ENCODE peak calls at places on chromosomes 7 and 10, in four cellular contexts. O is memory B cell; X is activated CD4-positive, alpha-beta T cell treated with anti-CD3 and anti-CD28 coated beads, Interleukin-2, amount 10 ng/mL, durations not matched to agents 7 days and 5 days; W is ELF-1. T is an unnamed sample.

GRCh38 chr10:112082134-112082533 is 101.4 kb downstream of the GPAM start:
- DNase-seq in O (no peak), X (no peak), W (peak; percentile 14), T (no peak)

GRCh38 chr7:129713544-129713943 is 102.0 kb downstream of the NRF1 start:
- DNase-seq in O (no peak), X (no peak), W (no peak), T (peak; percentile 62)

GRCh38 chr7:129569811-129570215 is 41.7 kb upstream of the NRF1 start:
- DNase-seq in O (no peak), X (no peak), W (no peak), T (no peak)

GRCh38 chr7:3200504-3200903 is 100.5 kb upstream of the SDK1 start:
- DNase-seq in O (no peak), X (peak; percentile 45), W (peak; percentile 69), T (no peak)

GRCh38 chr10:132458595-132459251 is 61.7 kb downstream of the PWWP2B start:
- DNase-seq in O (peak; percentile 92), X (peak; percentile 60), W (peak; percentile 58), T (peak; percentile 34)

GRCh38 chr10:15571570-15571969 is 148.2 kb downstream of the ITGA8 start:
- DNase-seq in O (no peak), X (no peak), W (no peak), T (no peak)

GRCh38 chr7:117066668-117067067 is 113.4 kb downstream of the ST7 start:
- DNase-seq in O (no peak), X (no peak), W (no peak), T (no peak)

GRCh38 chr10:119331031-119331430 is 123.7 kb downstream of the GRK5 start:
- DNase-seq in O (no peak), X (no peak), W (no peak), T (no peak)

GRCh38 chr7:23594879-23595604 is 2.1 kb upstream of the CCDC126 start:
- DNase-seq in O (no peak), X (peak; percentile 9), W (no peak), T (no peak)

GRCh38 chr7:33873981-33874750 is 31.2 kb upstream of the BMPER start:
- DNase-seq in O (no peak), X (no peak), W (no peak), T (no peak)

GRCh38 chr7:101754432-101755159 is 62.8 kb upstream of the CUX1 start:
- DNase-seq in O (no peak), X (no peak), W (no peak), T (no peak)

GRCh38 chr7:139284252-139284896 is 53.3 kb downstream of the UBN2 start:
- DNase-seq in O (no peak), X (no peak), W (no peak), T (no peak)

GRCh38 chr10:132885451-132886210 is 56.7 kb downstream of the CFAP46 start:
- DNase-seq in O (no peak), X (no peak), W (no peak), T (no peak)

GRCh38 chr10:101959349-101959916 is 96.5 kb downstream of the ARMH3 start:
- DNase-seq in O (no peak), X (no peak), W (peak; percentile 23), T (no peak)

GRCh38 chr7:1708640-1709249 is 38.7 kb downstream of the ELFN1 start:
- DNase-seq in O (no peak), X (no peak), W (peak; percentile 1), T (no peak)

GRCh38 chr10:88064608-88065383 is 201.4 kb downstream of the PTEN start:
- DNase-seq in O (no peak), X (peak; percentile 64), W (no peak), T (no peak)

GRCh38 chr7:86558680-86559079 is 85.0 kb upstream of the GRM3 start:
- DNase-seq in O (no peak), X (no peak), W (no peak), T (no peak)

GRCh38 chr10:122333037-122333436 is 41.5 kb upstream of the PLEKHA1 start:
- DNase-seq in O (no peak), X (no peak), W (no peak), T (no peak)

GRCh38 chr7:977326-978048 is 2.1 kb upstream of the COX19 start:
- DNase-seq in O (no peak), X (no peak), W (no peak), T (no peak)

GRCh38 chr10:88793747-88794299 is 8.7 kb upstream of the LIPM start:
- DNase-seq in O (no peak), X (no peak), W (no peak), T (no peak)

GRCh38 chr7:158282461-158283001 is 305.1 kb downstream of the PTPRN2 start:
- DNase-seq in O (no peak), X (no peak), W (no peak), T (no peak)

GRCh38 chr10:101783736-101784118 is 481 bp upstream of the NPM3 start:
- DNase-seq in O (no peak), X (no peak), W (no peak), T (no peak)